ENCODE peak calls at places on chromosome 20, in eight cellular contexts. M is tibial artery; T is CD4-positive, alpha-beta memory T cell; D is SJCRH30; H is small intestine; U is kidney; S is left ventricle myocardium inferior; E is A549. L is an unnamed sample.

GRCh38 chr20:38412877-38413577 is 22.1 kb downstream of the SNHG17 start:
- DNase-seq in M (no peak), T (no peak), D (no peak), H (no peak), U (no peak), S (no peak), E (no peak), L (no peak)

GRCh38 chr20:22217712-22218352 is 366.5 kb downstream of the FOXA2 start:
- DNase-seq in M (no peak), T (no peak), D (no peak), H (no peak), U (no peak), S (no peak), E (no peak), L (no peak)

GRCh38 chr20:38842558-38842981 is 37.1 kb downstream of the PPP1R16B start:
- DNase-seq in M (no peak), T (peak; percentile 59), D (no peak), H (no peak), U (peak; percentile 66), S (no peak), E (no peak), L (no peak)

GRCh38 chr20:4161447-4162251 is 146.3 kb upstream of the RNF24 start:
- DNase-seq in M (no peak), T (no peak), D (no peak), H (peak; percentile 95), U (peak; percentile 92), S (no peak), E (no peak), L (no peak)

GRCh38 chr20:44742304-44743079 is 3.2 kb upstream of the KCNK15 start:
- DNase-seq in M (no peak), T (no peak), D (no peak), H (no peak), U (peak; percentile 54), S (no peak), E (no peak), L (no peak)

GRCh38 chr20:17863577-17864292 is 104.9 kb downstream of the SNX5 start:
- DNase-seq in M (no peak), T (no peak), D (no peak), H (peak; percentile 97), U (no peak), S (no peak), E (peak; percentile 41), L (no peak)

GRCh38 chr20:79565-79964 is 7.9 kb upstream of the DEFB125 start:
- DNase-seq in M (no peak), T (no peak), D (no peak), H (peak; percentile 3), U (no peak), S (no peak), E (no peak), L (no peak)

GRCh38 chr20:36147707-36148106 is 6.8 kb upstream of the EPB41L1 start:
- DNase-seq in M (no peak), T (no peak), D (no peak), H (no peak), U (no peak), S (no peak), E (no peak), L (no peak)

GRCh38 chr20:461254-462198 is 807 bp downstream of the TBC1D20 start:
- DNase-seq in M (no peak), T (peak; percentile 66), D (peak; percentile 61), H (peak; percentile 45), U (peak; percentile 84), S (peak; percentile 48), E (peak; percentile 57), L (no peak)

GRCh38 chr20:62929051-62929538 is 2.8 kb upstream of the DIDO1 start:
- DNase-seq in M (peak; percentile 77), T (peak; percentile 39), D (no peak), H (peak; percentile 80), U (peak; percentile 89), S (peak; percentile 77), E (no peak), L (no peak)

GRCh38 chr20:24303393-24303792 is 166.0 kb upstream of the SYNDIG1 start:
- DNase-seq in M (no peak), T (no peak), D (no peak), H (no peak), U (no peak), S (no peak), E (peak; percentile 33), L (no peak)

GRCh38 chr20:36238760-36239159 is 2.5 kb downstream of the AAR2 start:
- DNase-seq in M (no peak), T (no peak), D (no peak), H (no peak), U (no peak), S (no peak), E (no peak), L (no peak)

GRCh38 chr20:29878777-29879442 is 1378.6 kb upstream of the DEFB115 start:
- DNase-seq in M (no peak), T (no peak), D (no peak), H (no peak), U (peak; percentile 79), S (no peak), E (no peak), L (no peak)
- H3K9me3 ChIP-seq in M (peaks cover 9% of the 10 kb centered on the region), T (no peaks in the 10 kb centered on the region), D (no peaks in the 10 kb centered on the region), H (peaks cover 16% of the 10 kb centered on the region), U (no peaks in the 10 kb centered on the region), S (peaks cover 48% of the 10 kb centered on the region), E (peaks cover 7% of the 10 kb centered on the region), L (peaks cover 15% of the 10 kb centered on the region)

GRCh38 chr20:61663521-61664425 is 401.9 kb downstream of the TAF4 start:
- DNase-seq in M (no peak), T (no peak), D (no peak), H (no peak), U (peak; percentile 65), S (no peak), E (no peak), L (no peak)

GRCh38 chr20:61661025-61661424 is 404.7 kb downstream of the TAF4 start:
- DNase-seq in M (no peak), T (no peak), D (no peak), H (no peak), U (no peak), S (no peak), E (no peak), L (no peak)

GRCh38 chr20:61662946-61663460 is 402.7 kb downstream of the TAF4 start:
- DNase-seq in M (no peak), T (no peak), D (no peak), H (no peak), U (no peak), S (no peak), E (no peak), L (no peak)

GRCh38 chr20:61661583-61661982 is 404.1 kb downstream of the TAF4 start:
- DNase-seq in M (no peak), T (no peak), D (no peak), H (no peak), U (no peak), S (no peak), E (no peak), L (no peak)

DNA sequence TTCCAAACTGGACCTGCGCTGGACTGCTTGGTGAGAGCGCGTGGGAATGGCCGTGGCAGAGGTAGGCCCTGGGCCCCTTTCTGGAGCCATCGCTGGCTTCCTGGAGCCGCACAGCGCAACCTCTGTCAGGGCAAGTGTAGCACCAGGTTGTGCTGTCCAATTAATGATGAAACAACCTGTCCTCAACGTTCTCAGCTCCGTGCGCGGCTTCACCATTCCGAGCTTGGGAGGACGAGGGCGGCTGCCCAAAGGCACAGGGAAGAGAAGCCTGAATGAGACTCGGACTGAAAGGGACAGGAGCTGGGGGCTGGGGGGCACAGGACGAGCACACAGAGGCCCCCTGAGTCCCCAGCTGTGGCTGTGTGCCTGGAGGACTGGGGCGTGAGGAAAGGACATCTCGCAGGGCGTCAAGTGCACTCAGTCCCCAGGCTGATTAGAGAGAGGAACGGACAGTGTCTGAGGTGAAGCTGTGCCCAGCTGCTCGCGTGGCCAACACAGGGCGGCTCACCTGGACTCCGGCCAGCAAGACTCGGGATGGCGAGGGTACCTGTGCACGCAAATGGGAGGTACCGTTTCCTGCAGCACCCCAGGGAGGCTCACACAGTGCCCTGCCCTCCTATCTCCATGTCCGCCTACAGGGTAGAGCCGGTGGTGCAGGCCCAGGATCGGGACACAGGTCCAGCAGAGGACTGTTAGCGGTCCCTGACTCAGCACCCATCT is 403.3 kb downstream of the TAF4 start:
- DNase-seq in M (no peak), T (no peak), D (no peak), H (no peak), U (no peak), S (no peak), E (no peak), L (peak; percentile 16)
- H3K4me1 ChIP-seq in M (no peaks in the 10 kb centered on the region), T (no peaks in the 10 kb centered on the region), D (no peaks in the 10 kb centered on the region), H (no peaks in the 10 kb centered on the region), U (no peaks in the 10 kb centered on the region), S (peaks cover 5% of the 10 kb centered on the region), E (no peaks in the 10 kb centered on the region), L (no peaks in the 10 kb centered on the region)

GRCh38 chr20:59741073-59741472 is 136.7 kb downstream of the PHACTR3 start:
- DNase-seq in M (no peak), T (no peak), D (no peak), H (no peak), U (no peak), S (no peak), E (no peak), L (no peak)

GRCh38 chr20:59743767-59744485 is 139.6 kb downstream of the PHACTR3 start:
- DNase-seq in M (no peak), T (no peak), D (no peak), H (peak; percentile 63), U (no peak), S (no peak), E (peak; percentile 27), L (no peak)

GRCh38 chr20:59740621-59741020 is 136.3 kb downstream of the PHACTR3 start:
- DNase-seq in M (no peak), T (no peak), D (no peak), H (no peak), U (no peak), S (no peak), E (no peak), L (no peak)

GRCh38 chr20:59743308-59743707 is 139.0 kb downstream of the PHACTR3 start:
- DNase-seq in M (no peak), T (no peak), D (no peak), H (no peak), U (no peak), S (no peak), E (no peak), L (no peak)

GRCh38 chr20:59742351-59743095 is 138.2 kb downstream of the PHACTR3 start:
- DNase-seq in M (no peak), T (no peak), D (no peak), H (no peak), U (no peak), S (no peak), E (no peak), L (no peak)
- H3K9me3 ChIP-seq in M (no peaks in the 10 kb centered on the region), T (no peaks in the 10 kb centered on the region), D (no peaks in the 10 kb centered on the region), H (no peaks in the 10 kb centered on the region), U (no peaks in the 10 kb centered on the region), S (no peaks in the 10 kb centered on the region), E (no peaks in the 10 kb centered on the region), L (peaks cover 41% of the 10 kb centered on the region)

GRCh38 chr20:33994624-33994913 is 858 bp downstream of the RALY start:
- DNase-seq in M (no peak), T (no peak), D (no peak), H (no peak), U (no peak), S (no peak), E (no peak), L (no peak)
- H3K4me1 ChIP-seq in M (peaks cover 69% of the 10 kb centered on the region), T (peaks cover 72% of the 10 kb centered on the region), D (peaks cover 7% of the 10 kb centered on the region), H (peaks cover 30% of the 10 kb centered on the region), U (peaks cover 25% of the 10 kb centered on the region), S (peaks cover 71% of the 10 kb centered on the region), E (peaks cover 29% of the 10 kb centered on the region), L (no peaks in the 10 kb centered on the region)

L was measured in iPS DF 6.9.